ENCODE peak calls at places on chromosome 22, in nine cellular contexts. E is Karpas-422, V is neural progenitor cell, W is esophagus squamous epithelium, C is adipocyte, S is uterus, N is colonic mucosa, I is Caco-2, R is transverse colon. D is an unnamed sample. For H3K4me1, the result is how much of the 10 kb centered on the place peaks cover.

GRCh38 chr22:21624120-21624879 is 5.5 kb downstream of the YDJC start:
- DNase-seq in E (peak), V (peak), W (no peak), C (peak), S (no peak), N (peak), I (no peak), R (peak), D (no peak)

GRCh38 chr22:36900880-36901279 is 12.5 kb upstream of the CSF2RB start:
- DNase-seq in E (no peak), V (peak), W (no peak), C (no peak), S (no peak), N (no peak), I (no peak), R (no peak), D (no peak)

GRCh38 chr22:19400881-19401280 is 30.7 kb downstream of the HIRA start:
- DNase-seq in E (no peak), V (no peak), W (no peak), C (no peak), S (no peak), N (no peak), I (no peak), R (no peak), D (no peak)

GRCh38 chr22:24553597-24554315 is 1.2 kb downstream of the GUCD1 start:
- DNase-seq in E (peak), V (peak), W (no peak), C (peak), S (peak), N (peak), I (no peak), R (peak), D (peak)

GRCh38 chr22:43050995-43051394 is 36.0 kb upstream of the PACSIN2 start:
- DNase-seq in E (no peak), V (peak), W (no peak), C (no peak), S (no peak), N (no peak), I (no peak), R (no peak), D (no peak)

GRCh38 chr22:36081023-36081431 is 52.4 kb upstream of the RBFOX2 start:
- DNase-seq in E (no peak), V (no peak), W (no peak), C (peak), S (no peak), N (no peak), I (no peak), R (peak), D (no peak)

GRCh38 chr22:25403752-25404471 is 160.6 kb upstream of the GRK3 start:
- DNase-seq in E (no peak), V (peak), W (no peak), C (peak), S (no peak), N (peak), I (no peak), R (no peak), D (peak)

GRCh38 chr22:47474464-47474863 is 712.0 kb downstream of the TBC1D22A start:
- DNase-seq in E (no peak), V (no peak), W (no peak), C (no peak), S (no peak), N (no peak), I (no peak), R (no peak), D (peak)

GRCh38 chr22:25643232-25644000 is 78.9 kb downstream of the GRK3 start:
- DNase-seq in E (peak), V (no peak), W (no peak), C (no peak), S (no peak), N (no peak), I (no peak), R (no peak), D (no peak)

GRCh38 chr22:50260801-50261614 is 475 bp downstream of the MAPK12 start:
- DNase-seq in E (peak), V (peak), W (no peak), C (peak), S (no peak), N (no peak), I (no peak), R (no peak), D (no peak)

GRCh38 chr22:19645391-19645790 is 68.9 kb upstream of the SEPTIN5 start:
- DNase-seq in E (peak), V (no peak), W (no peak), C (no peak), S (no peak), N (no peak), I (no peak), R (no peak), D (no peak)

GRCh38 chr22:24099661-24100060 is 81.6 kb upstream of the SUSD2 start:
- DNase-seq in E (no peak), V (no peak), W (no peak), C (no peak), S (peak), N (no peak), I (no peak), R (no peak), D (no peak)

GRCh38 chr22:50267591-50268390 is 2.4 kb downstream of the MAPK11 start:
- DNase-seq in E (no peak), V (peak), W (no peak), C (peak), S (peak), N (peak), I (peak), R (peak), D (peak)

GRCh38 chr22:19553201-19553600 is 29.0 kb upstream of the CLDN5 start:
- DNase-seq in E (no peak), V (no peak), W (no peak), C (no peak), S (no peak), N (no peak), I (no peak), R (no peak), D (no peak)

GRCh38 chr22:34437140-34437539 is 516.9 kb upstream of the LARGE1 start:
- DNase-seq in E (no peak), V (no peak), W (no peak), C (no peak), S (no peak), N (no peak), I (no peak), R (no peak), D (no peak)

GRCh38 chr22:28978158-28978557 is 83.5 kb downstream of the C22orf31 start:
- DNase-seq in E (no peak), V (no peak), W (no peak), C (peak), S (peak), N (no peak), I (no peak), R (no peak), D (no peak)

GRCh38 chr22:22235564-22235963 is 9.0 kb upstream of the VPREB1 start:
- DNase-seq in E (peak), V (peak), W (no peak), C (no peak), S (no peak), N (peak), I (no peak), R (peak), D (peak)

GRCh38 chr22:22110548-22111266 is 128.1 kb upstream of the TOP3B start:
- DNase-seq in E (peak), V (peak), W (peak), C (peak), S (peak), N (no peak), I (peak), R (peak), D (peak)

GRCh38 chr22:19979712-19980493 is 36.7 kb downstream of the ARVCF start:
- DNase-seq in E (no peak), V (no peak), W (no peak), C (no peak), S (no peak), N (no peak), I (no peak), R (no peak), D (no peak)

GRCh38 chr22:22479999-22480532 is 28.5 kb downstream of the ZNF280B start:
- DNase-seq in E (no peak), V (no peak), W (no peak), C (no peak), S (no peak), N (no peak), I (no peak), R (no peak), D (no peak)

GRCh38 chr22:40324468-40325305 is 21.6 kb upstream of the ADSL start:
- DNase-seq in E (no peak), V (no peak), W (no peak), C (no peak), S (no peak), N (no peak), I (no peak), R (peak), D (peak)

GRCh38 chr22:29073618-29074275 is 912 bp downstream of the KREMEN1 start:
- DNase-seq in E (no peak), V (peak), W (no peak), C (no peak), S (peak), N (peak), I (peak), R (peak), D (peak)

GRCh38 chr22:18032455-18033101 is 8.2 kb upstream of the MICAL3 start:
- DNase-seq in E (peak), V (peak), W (no peak), C (peak), S (peak), N (no peak), I (no peak), R (no peak), D (peak)

GRCh38 chr22:23205330-23205729 is 25.0 kb downstream of the BCR start:
- DNase-seq in E (no peak), V (no peak), W (no peak), C (no peak), S (no peak), N (no peak), I (no peak), R (no peak), D (no peak)

GRCh38 chr22:43077121-43077877 is 11.9 kb downstream of the TTLL1 start:
- DNase-seq in E (no peak), V (no peak), W (no peak), C (no peak), S (no peak), N (peak), I (no peak), R (peak), D (peak)

GRCh38 chr22:42994917-42995562 is 19.9 kb downstream of the PACSIN2 start:
- DNase-seq in E (peak), V (no peak), W (no peak), C (peak), S (peak), N (peak), I (peak), R (peak), D (peak)

GRCh38 chr22:32617271-32617670 is 142.7 kb downstream of the FBXO7 start:
- DNase-seq in E (no peak), V (no peak), W (no peak), C (peak), S (peak), N (no peak), I (no peak), R (no peak), D (no peak)

GRCh38 chr22:35458547-35459422 is 58.8 kb downstream of the MCM5 start:
- DNase-seq in E (no peak), V (peak), W (no peak), C (no peak), S (no peak), N (no peak), I (no peak), R (no peak), D (no peak)

GRCh38 chr22:42326786-42327185 is 56.3 kb upstream of the TCF20 start:
- DNase-seq in E (no peak), V (no peak), W (no peak), C (no peak), S (no peak), N (no peak), I (no peak), R (no peak), D (no peak)

GRCh38 chr22:42747701-42748513 is 27.2 kb upstream of the A4GALT start:
- DNase-seq in E (peak), V (peak), W (no peak), C (peak), S (no peak), N (no peak), I (no peak), R (no peak), D (no peak)

GRCh38 chr22:36874309-36874696 is 13.5 kb downstream of the NCF4 start:
- DNase-seq in E (no peak), V (no peak), W (no peak), C (no peak), S (no peak), N (no peak), I (no peak), R (no peak), D (no peak)

GRCh38 chr22:24289781-24290181 is 19.1 kb downstream of the SPECC1L start:
- DNase-seq in E (peak), V (peak), W (no peak), C (peak), S (no peak), N (no peak), I (no peak), R (no peak), D (no peak)

GRCh38 chr22:42080287-42080686 is 787 bp downstream of the SMDT1 start:
- DNase-seq in E (peak), V (peak), W (no peak), C (peak), S (no peak), N (peak), I (no peak), R (peak), D (peak)

GRCh38 chr22:22941831-22942510 is 54.4 kb downstream of the IGLL5 start:
- DNase-seq in E (no peak), V (no peak), W (no peak), C (no peak), S (peak), N (peak), I (peak), R (peak), D (no peak)

GRCh38 chr22:29813563-29813962 is 24.5 kb downstream of the ASCC2 start:
- DNase-seq in E (no peak), V (no peak), W (no peak), C (no peak), S (no peak), N (no peak), I (no peak), R (no peak), D (peak)

GRCh38 chr22:35154937-35155387 is 89.0 kb downstream of the ISX start:
- DNase-seq in E (peak), V (peak), W (no peak), C (peak), S (peak), N (peak), I (peak), R (peak), D (peak)

GRCh38 chr22:47091241-47091691 is 328.8 kb downstream of the TBC1D22A start:
- DNase-seq in E (no peak), V (peak), W (no peak), C (peak), S (no peak), N (no peak), I (no peak), R (no peak), D (peak)

DNA sequence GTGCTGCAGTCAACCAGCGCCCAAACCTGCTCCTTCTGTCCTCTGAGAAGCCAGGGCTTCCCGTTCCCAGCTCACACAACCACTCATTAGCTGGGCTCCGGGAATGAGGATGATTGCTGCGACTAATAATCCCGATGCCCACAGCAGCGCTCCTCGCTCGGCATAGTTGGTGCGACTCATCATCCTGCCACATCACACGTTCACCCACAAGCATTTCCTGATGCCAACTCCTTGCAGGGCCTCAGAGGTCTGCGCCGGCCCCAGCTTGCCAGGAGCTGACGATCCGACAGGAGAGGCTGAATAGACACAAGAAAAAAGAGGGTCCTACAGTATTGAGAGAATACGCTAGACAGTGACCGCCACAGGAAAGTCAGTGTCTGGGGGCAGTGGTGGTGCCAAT is 10.6 kb upstream of the CSNK1E start:
- DNase-seq in E (no peak), V (no peak), W (no peak), C (peak), S (no peak), N (no peak), I (no peak), R (no peak), D (no peak)
- H3K4me3 ChIP-seq in E (no peak), V (no peak), W (no peak), C (no peak), S (no peak), N (no peak), I (no peak), R (no peak), D (no peak)

GRCh38 chr22:46091277-46091977 is 58.9 kb upstream of the PPARA start:
- DNase-seq in E (no peak), V (no peak), W (no peak), C (no peak), S (no peak), N (no peak), I (no peak), R (no peak), D (no peak)

GRCh38 chr22:46090051-46090591 is 60.2 kb upstream of the PPARA start:
- DNase-seq in E (no peak), V (no peak), W (no peak), C (no peak), S (peak), N (no peak), I (peak), R (peak), D (no peak)

GRCh38 chr22:46089426-46090041 is 60.8 kb upstream of the PPARA start:
- DNase-seq in E (no peak), V (no peak), W (no peak), C (no peak), S (peak), N (no peak), I (peak), R (peak), D (no peak)

GRCh38 chr22:46092011-46092410 is 58.3 kb upstream of the PPARA start:
- DNase-seq in E (no peak), V (no peak), W (no peak), C (no peak), S (no peak), N (no peak), I (no peak), R (no peak), D (no peak)

DNA sequence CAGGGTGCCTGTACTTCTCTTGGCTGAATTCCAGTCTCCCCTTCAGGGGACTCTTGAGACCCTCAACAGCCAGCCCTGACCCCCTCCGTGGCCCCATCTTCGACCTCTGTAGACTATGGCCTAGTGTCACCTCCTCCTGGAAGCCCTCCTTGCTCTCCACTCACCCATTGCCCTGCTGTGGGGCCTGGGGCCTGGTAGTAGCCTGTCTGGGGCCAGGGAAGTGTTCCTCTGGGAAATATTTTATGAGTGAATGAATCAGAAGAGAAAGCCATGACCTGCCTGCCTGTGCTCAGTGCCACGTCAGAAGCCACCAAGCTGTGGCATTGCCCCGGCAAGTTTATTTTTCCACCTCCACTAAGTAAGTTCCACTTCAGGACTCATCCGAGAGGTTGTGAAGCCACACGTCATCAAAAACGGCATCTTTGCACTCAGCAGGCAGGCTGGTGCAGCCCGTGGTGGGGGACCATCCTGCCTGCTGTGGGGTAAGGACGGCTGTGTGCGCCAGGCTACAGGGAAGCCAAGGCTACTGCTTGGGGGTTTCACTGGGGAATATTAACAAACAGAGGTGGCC is 59.6 kb upstream of the PPARA start:
- DNase-seq in E (no peak), V (no peak), W (no peak), C (no peak), S (no peak), N (no peak), I (no peak), R (no peak), D (no peak)
- H3K4me1 ChIP-seq in E (under half), V (under half), W (half or more), C (half or more), S (half or more), N (under half), I (under half), R (half or more), D (under half)

GRCh38 chr22:44702479-44703219 is 645 bp downstream of the PRR5 start:
- DNase-seq in E (no peak), V (peak), W (no peak), C (peak), S (peak), N (peak), I (peak), R (no peak), D (peak)
- H3K4me3 ChIP-seq in E (no peak), V (peak), W (peak), C (peak), S (peak), N (peak), I (peak), R (peak), D (peak)

GRCh38 chr22:27913162-27913741 is 5.8 kb downstream of the PITPNB start:
- DNase-seq in E (no peak), V (no peak), W (no peak), C (peak), S (no peak), N (no peak), I (no peak), R (no peak), D (peak)
- H3K4me1 ChIP-seq in E (under half), V (under half), W (half or more), C (half or more), S (under half), N (under half), I (under half), R (under half), D (under half)

GRCh38 chr22:30855266-30855665 is 113.3 kb downstream of the MORC2 start:
- DNase-seq in E (no peak), V (no peak), W (no peak), C (no peak), S (no peak), N (no peak), I (no peak), R (no peak), D (no peak)
- H3K4me3 ChIP-seq in E (no peak), V (no peak), W (no peak), C (no peak), S (no peak), N (no peak), I (no peak), R (no peak), D (no peak)

GRCh38 chr22:48640890-48641771 is 1186.5 kb downstream of the BRD1 start:
- DNase-seq in E (no peak), V (peak), W (no peak), C (no peak), S (no peak), N (no peak), I (no peak), R (no peak), D (no peak)
- H3K4me1 ChIP-seq in E (under half), V (under half), W (under half), C (under half), S (under half), N (under half), I (under half), R (under half), D (under half)